ENCODE peak calls at places on chromosomes 2 and 18, in six cellular contexts. J is uterus, A is Peyer's patch, H is GM12878, Z is HCT116, T is heart left ventricle. O is an unnamed sample. For H3K36me3 and H3K4me1, the result is how much of the 10 kb centered on the place peaks cover.

GRCh38 chr2:157442136-157442535 is 1.8 kb downstream of the CYTIP start:
- DNase-seq in J (no peak), A (no peak), H (no peak), Z (no peak), T (no peak), O (no peak)

GRCh38 chr2:240611601-240612210 is 13.6 kb upstream of the GPR35 start:
- DNase-seq in J (no peak), A (peak), H (no peak), Z (no peak), T (peak), O (no peak)

GRCh38 chr18:7174359-7175107 is 56.4 kb upstream of the LRRC30 start:
- DNase-seq in J (no peak), A (no peak), H (no peak), Z (no peak), T (no peak), O (peak)

GRCh38 chr2:177554365-177554764 is 161.8 kb downstream of the AGPS start:
- DNase-seq in J (no peak), A (no peak), H (no peak), Z (no peak), T (no peak), O (no peak)

GRCh38 chr18:63708650-63709049 is 5.9 kb downstream of the SERPINB11 start:
- DNase-seq in J (no peak), A (no peak), H (no peak), Z (no peak), T (no peak), O (no peak)

GRCh38 chr2:191539068-191539467 is 138.9 kb upstream of the NABP1 start:
- DNase-seq in J (no peak), A (no peak), H (no peak), Z (peak), T (no peak), O (no peak)

GRCh38 chr2:5111581-5111980 is 580.6 kb upstream of the SOX11 start:
- DNase-seq in J (no peak), A (no peak), H (no peak), Z (no peak), T (no peak), O (no peak)

GRCh38 chr2:9800975-9801723 is 42.1 kb upstream of the TAF1B start:
- DNase-seq in J (no peak), A (no peak), H (no peak), Z (no peak), T (no peak), O (no peak)

GRCh38 chr2:28621172-28622100 is 125.6 kb downstream of the PLB1 start:
- DNase-seq in J (peak), A (peak), H (no peak), Z (peak), T (peak), O (peak)

GRCh38 chr2:16392647-16393482 is 272.8 kb downstream of the CYRIA start:
- DNase-seq in J (no peak), A (no peak), H (no peak), Z (no peak), T (no peak), O (no peak)

GRCh38 chr18:74529378-74529777 is 4.9 kb upstream of the CNDP1 start:
- DNase-seq in J (no peak), A (peak), H (no peak), Z (no peak), T (no peak), O (peak)

GRCh38 chr2:106701134-106701994 is 184.6 kb downstream of the ST6GAL2 start:
- DNase-seq in J (no peak), A (no peak), H (no peak), Z (no peak), T (no peak), O (no peak)

GRCh38 chr18:3281456-3282400 is 19.8 kb downstream of the MYL12B start:
- DNase-seq in J (no peak), A (no peak), H (no peak), Z (peak), T (no peak), O (no peak)

GRCh38 chr2:74383254-74383653 is 3.1 kb upstream of the DCTN1 start:
- DNase-seq in J (no peak), A (no peak), H (no peak), Z (no peak), T (no peak), O (no peak)

GRCh38 chr2:236964291-236964690 is 121.4 kb upstream of the COPS8 start:
- DNase-seq in J (no peak), A (no peak), H (no peak), Z (no peak), T (no peak), O (no peak)

GRCh38 chr2:111250448-111251030 is 129.8 kb downstream of the BCL2L11 start:
- DNase-seq in J (no peak), A (no peak), H (no peak), Z (no peak), T (no peak), O (no peak)

GRCh38 chr2:119749405-119750066 is 10.2 kb upstream of the PTPN4 start:
- DNase-seq in J (no peak), A (no peak), H (no peak), Z (no peak), T (no peak), O (no peak)

GRCh38 chr18:9494778-9495302 is 19.5 kb downstream of the RALBP1 start:
- DNase-seq in J (no peak), A (no peak), H (peak), Z (no peak), T (no peak), O (no peak)

GRCh38 chr2:111702119-111702808 is 181.7 kb downstream of the ANAPC1 start:
- DNase-seq in J (no peak), A (peak), H (no peak), Z (peak), T (no peak), O (peak)

GRCh38 chr2:11941201-11942041 is 195.0 kb downstream of the LPIN1 start:
- DNase-seq in J (no peak), A (no peak), H (no peak), Z (no peak), T (peak), O (no peak)

GRCh38 chr2:72112421-72112820 is 35.2 kb downstream of the CYP26B1 start:
- DNase-seq in J (no peak), A (no peak), H (no peak), Z (no peak), T (no peak), O (no peak)

GRCh38 chr18:41150316-41150715 is 804.7 kb upstream of the PIK3C3 start:
- DNase-seq in J (no peak), A (no peak), H (no peak), Z (no peak), T (no peak), O (no peak)

GRCh38 chr2:47313141-47313691 is 89.7 kb upstream of the MSH2 start:
- DNase-seq in J (no peak), A (peak), H (no peak), Z (peak), T (no peak), O (no peak)

GRCh38 chr2:72602711-72603110 is 223.1 kb downstream of the EXOC6B start:
- DNase-seq in J (no peak), A (no peak), H (no peak), Z (no peak), T (no peak), O (no peak)

GRCh38 chr2:24082787-24083566 is 1.7 kb downstream of the TP53I3 start:
- DNase-seq in J (no peak), A (no peak), H (no peak), Z (no peak), T (no peak), O (no peak)

GRCh38 chr2:24087032-24087431 is 2.4 kb upstream of the TP53I3 start:
- DNase-seq in J (no peak), A (no peak), H (no peak), Z (no peak), T (no peak), O (no peak)

GRCh38 chr2:24086241-24086640 is 1.6 kb upstream of the TP53I3 start:
- DNase-seq in J (no peak), A (no peak), H (no peak), Z (no peak), T (no peak), O (no peak)

GRCh38 chr2:24083567-24084385 is 858 bp downstream of the TP53I3 start:
- DNase-seq in J (peak), A (peak), H (peak), Z (peak), T (no peak), O (no peak)

DNA sequence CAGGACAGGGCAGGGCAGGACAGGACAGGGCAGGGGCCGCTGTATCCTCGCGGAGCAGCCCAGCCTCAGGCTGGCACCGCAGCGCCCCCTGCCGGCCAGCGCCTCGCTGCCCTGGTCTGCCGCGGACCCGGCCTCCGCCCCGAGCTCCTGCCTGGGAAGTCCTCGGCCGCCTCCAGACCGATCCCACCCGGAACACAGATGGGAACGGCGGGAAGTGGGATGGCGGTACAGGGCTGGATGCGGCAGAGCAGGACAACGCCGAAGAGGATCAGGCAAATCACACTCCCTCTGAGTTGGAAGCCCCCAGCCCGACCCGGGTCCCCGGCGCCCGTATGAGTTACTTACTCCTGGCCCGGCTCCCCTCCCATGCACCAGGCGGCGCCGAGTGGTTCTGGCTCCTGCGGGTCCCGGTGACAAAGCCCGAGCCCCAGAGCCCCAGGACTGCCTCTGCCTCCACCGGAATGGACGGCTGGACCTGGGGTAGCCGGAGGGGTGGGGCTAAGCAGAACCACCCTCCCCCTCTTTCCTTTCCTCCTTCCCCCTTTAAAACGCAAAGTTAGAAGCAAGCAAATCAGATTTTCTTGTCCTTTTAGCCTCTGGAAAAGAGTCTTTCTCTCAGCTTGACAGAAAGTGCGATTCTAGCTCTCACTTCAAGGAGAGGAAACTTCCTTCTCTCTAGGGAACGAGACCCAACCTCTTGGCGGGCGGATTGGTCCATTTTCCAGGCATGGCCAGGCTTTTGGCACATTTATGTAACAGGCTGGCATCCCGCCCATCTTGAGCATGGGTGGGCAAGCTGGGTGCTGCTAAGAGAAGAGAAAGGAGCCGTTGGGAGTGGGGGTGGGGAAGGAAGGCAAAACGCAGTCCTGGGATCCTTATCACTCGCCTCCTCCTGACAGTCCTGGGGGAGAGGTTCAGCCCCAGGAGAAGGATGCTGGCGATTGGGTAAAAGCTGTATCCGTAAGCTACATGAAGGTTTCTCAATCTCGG is at the start of gene TP53I3:
- DNase-seq in J (peak), A (peak), H (peak), Z (peak), T (peak), O (peak)
- TF ChIP-seq POLR2A in J (peak), A (peak), H (no peak), Z (peak), T (no peak), O (peak)

DNA sequence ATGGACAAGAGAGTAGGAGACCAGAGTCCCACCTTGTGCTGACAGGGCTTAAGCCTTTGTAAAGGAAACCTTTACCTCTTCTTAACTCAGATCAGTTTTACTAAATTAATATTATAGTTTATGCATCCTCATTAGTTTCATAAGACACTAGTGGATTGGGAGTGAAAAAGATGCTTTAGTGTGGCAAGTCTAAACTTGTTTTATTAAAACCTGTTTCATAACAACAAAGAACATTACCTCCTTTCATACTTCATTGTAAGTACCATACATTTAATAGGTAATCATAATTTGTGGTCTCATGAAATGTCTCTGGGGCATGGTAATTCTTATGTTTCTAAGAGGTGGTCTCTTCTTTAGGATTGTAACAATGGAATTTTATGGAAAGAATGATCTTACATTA is 63.4 kb downstream of the PIKFYVE start:
- DNase-seq in J (no peak), A (no peak), H (no peak), Z (no peak), T (no peak), O (no peak)
- H3K36me3 ChIP-seq in J (under half), A (under half), H (under half), Z (under half), T (half or more), O (half or more)

GRCh38 chr2:43087413-43087812 is 139.0 kb downstream of the ZFP36L2 start:
- DNase-seq in J (no peak), A (no peak), H (no peak), Z (no peak), T (no peak), O (no peak)
- H3K4me1 ChIP-seq in J (under half), A (under half), H (under half), Z (under half), T (under half), O (under half)

DNA sequence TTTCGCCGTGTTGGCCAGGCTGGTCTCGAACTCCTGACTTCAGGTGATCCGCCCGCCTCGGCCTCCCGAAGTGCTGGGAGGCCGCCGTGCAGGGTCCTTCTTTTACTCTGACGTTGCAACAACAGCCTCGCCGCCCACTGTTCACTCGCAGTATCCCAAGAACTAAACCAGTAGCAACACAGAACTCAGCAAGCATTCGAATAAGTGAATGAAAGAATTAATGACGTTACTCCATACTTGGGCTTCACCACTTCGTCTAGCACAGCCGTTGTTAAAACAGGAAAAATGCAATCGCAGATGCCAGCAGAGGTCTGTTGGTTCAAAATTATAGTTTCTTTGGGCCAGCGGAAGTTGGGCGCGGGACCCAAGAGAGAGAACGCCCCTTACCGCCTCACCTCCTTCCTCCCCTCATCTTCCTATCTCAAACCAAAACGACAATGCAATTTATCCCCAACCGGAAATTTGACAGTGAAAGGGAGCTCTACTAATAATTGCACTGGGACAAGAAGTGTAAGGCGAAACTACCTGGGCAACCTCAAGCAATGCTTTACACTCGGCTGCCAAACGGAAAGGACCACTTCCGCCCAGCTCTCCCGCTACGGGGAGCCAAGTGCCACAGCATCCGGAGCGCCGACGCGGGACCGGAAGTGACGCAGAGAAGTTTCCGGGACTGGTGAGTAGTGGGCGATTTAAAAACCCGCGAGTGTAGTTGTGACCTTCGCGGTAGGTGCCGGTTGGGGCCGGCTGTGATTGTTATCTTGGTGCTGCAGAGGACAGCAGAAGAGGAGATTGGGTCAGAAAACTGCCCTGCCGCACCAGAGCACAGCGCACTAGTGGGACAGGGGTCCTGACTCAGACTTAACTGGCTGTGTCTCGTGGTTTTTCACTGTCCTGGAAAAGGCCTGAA is at the start of the genes NIF3L1 and PPIL3:
- DNase-seq in J (peak), A (peak), H (peak), Z (peak), T (peak), O (peak)
- TF ChIP-seq POLR2A in J (peak), A (no peak), H (peak), Z (peak), T (no peak), O (peak)

O was measured in adrenal gland.